ENCODE peak calls at places on chromosomes 7 and 10, in five cellular contexts. S is amniotic stem cell; K is activated naive CD4-positive, alpha-beta T cell treated with anti-CD3 and anti-CD28 coated beads, Interleukin-2, amount 10 ng/mL, durations not matched to agents 7 days and 5 days; F is AML-193; Q is cardiac fibroblast. P is an unnamed sample.

GRCh38 chr10:127016331-127016730 is 111.1 kb downstream of the DOCK1 start:
- DNase-seq in S (no peak), K (no peak), F (no peak), Q (no peak), P (no peak)

GRCh38 chr7:2934984-2935740 is 91.1 kb upstream of the GNA12 start:
- DNase-seq in S (no peak), K (peak; percentile 18), F (no peak), Q (no peak), P (no peak)

GRCh38 chr10:59585046-59585700 is 124.5 kb downstream of the SLC16A9 start:
- DNase-seq in S (no peak), K (no peak), F (no peak), Q (no peak), P (peak; percentile 36)

GRCh38 chr7:76356823-76357222 is 2.0 kb downstream of the YWHAG start:
- DNase-seq in S (no peak), K (no peak), F (peak; percentile 29), Q (no peak), P (no peak)

GRCh38 chr7:27167916-27168264 is 2.6 kb upstream of the HOXA9 start:
- DNase-seq in S (no peak), K (no peak), F (no peak), Q (no peak), P (no peak)

GRCh38 chr7:36854652-36855051 is 130.4 kb upstream of the AOAH start:
- DNase-seq in S (no peak), K (no peak), F (no peak), Q (no peak), P (no peak)

GRCh38 chr10:44326474-44327030 is 58.3 kb downstream of the CXCL12 start:
- DNase-seq in S (no peak), K (no peak), F (no peak), Q (peak; percentile 13), P (no peak)

GRCh38 chr7:105519353-105519752 is 2.7 kb downstream of the PUS7 start:
- DNase-seq in S (no peak), K (no peak), F (no peak), Q (no peak), P (peak; percentile 37)

GRCh38 chr7:100588438-100588837 is 2.3 kb downstream of the FBXO24 start:
- DNase-seq in S (no peak), K (no peak), F (peak; percentile 52), Q (peak; percentile 41), P (no peak)

GRCh38 chr7:41027428-41028115 is 675.3 kb downstream of the INHBA start:
- DNase-seq in S (peak; percentile 71), K (no peak), F (no peak), Q (peak; percentile 80), P (peak; percentile 100)

GRCh38 chr7:50153141-50153540 is 60.1 kb upstream of the ZPBP start:
- DNase-seq in S (no peak), K (no peak), F (no peak), Q (no peak), P (no peak)

GRCh38 chr10:15370212-15370740 is 813 bp downstream of the FAM171A1 start:
- DNase-seq in S (no peak), K (peak; percentile 32), F (no peak), Q (peak; percentile 30), P (peak; percentile 17)

GRCh38 chr10:116263870-116264269 is 9.1 kb downstream of the GFRA1 start:
- DNase-seq in S (no peak), K (no peak), F (no peak), Q (no peak), P (peak; percentile 70)

GRCh38 chr7:13282377-13282980 is 595.0 kb downstream of the ARL4A start:
- DNase-seq in S (peak; percentile 18), K (no peak), F (peak; percentile 2), Q (peak; percentile 56), P (peak; percentile 36)

P was measured in fibroblast of lung.